ENCODE peak calls at places on chromosomes 2 and 18, in four cellular contexts. Z, M, H and E are unnamed samples.
A peak's percentile ranks its signal among the peaks of the same experiment; 100 is the strongest.

GRCh38 chr2:136008205-136008865 is 22.9 kb upstream of the DARS1 start:
- DNase-seq in Z (peak; percentile 33), M (peak; percentile 46), H (peak; percentile 75), E (no peak)

GRCh38 chr2:202541137-202541536 is 93.6 kb upstream of the FAM117B start:
- DNase-seq in Z (no peak), M (no peak), H (no peak), E (peak; percentile 4)

GRCh38 chr18:39205565-39205964 is 1640.0 kb upstream of the CELF4 start:
- DNase-seq in Z (no peak), M (no peak), H (no peak), E (no peak)

GRCh38 chr2:69209482-69209881 is 177.5 kb downstream of the GFPT1 start:
- DNase-seq in Z (no peak), M (no peak), H (no peak), E (no peak)

GRCh38 chr2:8592736-8593135 is 89.1 kb upstream of the ID2 start:
- DNase-seq in Z (no peak), M (no peak), H (no peak), E (peak; percentile 28)

GRCh38 chr2:191087311-191087710 is 63.5 kb downstream of the STAT4 start:
- DNase-seq in Z (no peak), M (no peak), H (no peak), E (no peak)

GRCh38 chr2:222833410-222833809 is 27.4 kb upstream of the ACSL3 start:
- DNase-seq in Z (no peak), M (no peak), H (no peak), E (no peak)

GRCh38 chr2:235106874-235107639 is 155.2 kb downstream of the SH3BP4 start:
- DNase-seq in Z (peak; percentile 63), M (peak; percentile 62), H (no peak), E (peak; percentile 75)

GRCh38 chr2:72954376-72955187 is 37.3 kb downstream of the EMX1 start:
- DNase-seq in Z (no peak), M (no peak), H (no peak), E (no peak)

GRCh38 chr2:176001281-176001902 is 675 bp downstream of the LNPK start:
- DNase-seq in Z (peak; percentile 24), M (peak; percentile 51), H (peak; percentile 61), E (peak; percentile 62)

GRCh38 chr2:9215680-9216079 is 9.1 kb downstream of the ASAP2 start:
- DNase-seq in Z (no peak), M (no peak), H (no peak), E (no peak)

GRCh38 chr18:65606551-65607130 is 144.2 kb upstream of the CDH7 start:
- DNase-seq in Z (no peak), M (no peak), H (no peak), E (no peak)

GRCh38 chr2:129329574-129329973 is 649.9 kb upstream of the RAB6C start:
- DNase-seq in Z (no peak), M (no peak), H (no peak), E (no peak)

GRCh38 chr2:28413152-28413895 is 20.7 kb downstream of the FOSL2 start:
- DNase-seq in Z (peak; percentile 48), M (peak; percentile 63), H (no peak), E (no peak)

GRCh38 chr2:103293266-103293583 is 531.4 kb downstream of the TMEM182 start:
- DNase-seq in Z (no peak), M (no peak), H (no peak), E (no peak)

GRCh38 chr2:103289101-103289725 is 527.4 kb downstream of the TMEM182 start:
- DNase-seq in Z (no peak), M (no peak), H (no peak), E (no peak)

DNA sequence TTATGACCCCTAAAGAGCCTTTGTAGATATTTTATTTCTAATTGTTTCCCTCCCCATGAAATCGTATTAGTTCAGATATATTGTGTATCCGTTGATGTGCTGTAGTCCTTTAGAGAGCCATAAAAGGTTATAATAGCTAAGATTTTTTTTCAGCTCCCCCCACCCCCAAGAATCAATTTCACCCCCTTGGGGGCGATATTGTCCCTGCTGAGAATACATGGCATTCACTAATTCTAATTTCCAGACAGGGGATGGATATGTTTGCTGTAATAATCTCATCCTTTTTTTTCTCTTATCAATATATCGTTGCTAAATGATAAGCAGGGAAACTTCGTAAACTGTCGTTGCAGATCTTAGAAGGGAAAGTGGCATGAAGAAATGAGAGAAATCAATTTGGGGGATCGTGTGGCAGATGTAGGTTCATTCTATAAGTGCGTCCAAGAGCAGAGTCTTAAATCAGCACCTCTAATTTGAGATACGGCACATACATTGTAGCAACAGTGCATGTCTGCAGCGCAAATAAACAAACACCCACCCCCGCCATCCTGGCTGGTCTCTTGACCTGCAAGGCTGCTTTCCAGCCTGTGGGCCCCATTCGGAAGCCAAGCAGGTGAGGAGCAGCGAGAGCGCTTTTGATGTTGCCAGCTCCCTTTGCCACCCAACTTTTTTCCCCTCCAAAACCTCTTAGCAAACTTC is 530.9 kb downstream of the TMEM182 start:
- DNase-seq in Z (no peak), M (no peak), H (no peak), E (no peak)
- H3K4me3 ChIP-seq in Z (no peak overlapping the region), M (no peak overlapping the region), H (no peak overlapping the region), E (no peak overlapping the region)

DNA sequence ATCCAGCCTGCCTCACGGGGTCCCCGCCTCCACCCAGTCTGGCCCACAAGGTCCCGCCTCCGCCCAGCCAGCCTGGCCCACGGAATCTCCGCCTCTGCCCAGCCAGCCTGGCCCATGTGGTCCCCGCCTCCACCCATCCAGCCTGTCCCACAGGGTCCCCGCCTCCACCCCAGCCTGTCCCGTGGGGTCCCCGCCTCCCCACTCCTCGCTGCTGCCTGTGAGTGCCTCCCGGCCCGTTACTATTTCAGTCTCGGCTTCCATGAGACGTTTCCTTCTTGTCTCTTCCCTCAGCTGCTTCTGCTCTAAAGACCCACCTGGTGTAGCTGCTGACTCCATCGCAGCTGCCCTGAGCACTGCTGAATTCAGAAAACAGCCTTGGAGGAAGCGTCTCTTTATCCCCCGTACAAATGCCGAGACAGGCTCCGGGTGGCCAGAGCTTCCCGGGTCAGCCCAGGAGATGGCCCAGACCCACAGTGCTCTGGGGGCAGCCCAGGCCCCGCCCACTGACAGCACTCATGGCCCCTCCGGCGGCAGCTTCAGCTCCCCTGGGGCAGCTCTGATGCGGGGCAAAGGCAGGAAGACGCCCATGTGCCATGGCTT is 69.8 kb downstream of the NFATC1 start:
- DNase-seq in Z (no peak), M (peak; percentile 43), H (no peak), E (no peak)
- H3K4me3 ChIP-seq in Z (peak overlapping the region; percentile 1), M (no peak overlapping the region), H (no peak overlapping the region), E (no peak overlapping the region)

DNA sequence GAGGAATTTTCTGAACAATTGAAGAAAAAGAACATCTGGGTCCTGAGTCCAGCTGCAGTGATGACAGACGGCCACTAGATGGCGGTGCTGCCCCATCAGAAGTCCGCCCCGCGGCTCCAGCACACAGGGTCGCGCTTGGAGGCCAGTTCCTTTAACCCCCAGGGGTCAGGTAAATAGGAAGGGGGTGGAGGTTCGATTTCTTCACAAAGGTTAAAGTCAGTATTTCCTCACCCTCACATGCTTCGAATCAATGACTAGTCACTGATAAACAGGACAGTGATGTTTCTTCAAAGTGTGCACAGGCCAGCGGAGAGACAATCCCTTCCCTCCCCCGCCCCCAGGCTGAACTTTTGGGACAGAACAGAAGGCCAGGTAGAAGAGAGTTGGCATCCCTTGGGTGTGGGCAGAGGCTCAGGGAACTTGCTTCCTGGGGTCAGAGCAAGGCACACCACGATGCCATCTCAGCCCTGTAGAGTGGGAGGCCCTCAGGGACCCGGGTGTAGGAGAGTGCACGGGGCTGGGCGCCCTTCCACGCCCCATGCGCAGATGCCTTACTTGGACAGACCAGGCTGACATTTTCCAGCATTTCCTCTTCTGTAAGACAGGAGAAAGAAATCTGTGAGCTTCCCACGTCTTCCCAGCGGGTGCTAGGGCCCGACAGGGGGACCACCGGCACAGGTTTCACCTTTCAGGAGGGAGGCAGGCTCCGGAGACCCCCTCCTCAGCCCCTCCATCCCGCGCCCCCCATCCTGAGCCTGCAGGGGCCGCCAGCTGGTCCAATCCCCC is 722 bp downstream of the APOB start:
- DNase-seq in Z (peak; percentile 71), M (peak; percentile 62), H (peak; percentile 68), E (peak; percentile 69)
- H3K4me3 ChIP-seq in Z (peak overlapping the region; percentile 56), M (no peak overlapping the region), H (no peak overlapping the region), E (peak overlapping the region; percentile 81)

GRCh38 chr2:96142217-96143113 is 2.8 kb downstream of the DUSP2 start:
- DNase-seq in Z (no peak), M (peak; percentile 33), H (peak; percentile 72), E (no peak)
- H3K4me3 ChIP-seq in Z (no peak overlapping the region), M (no peak overlapping the region), H (peak overlapping the region; percentile 91), E (no peak overlapping the region)

DNA sequence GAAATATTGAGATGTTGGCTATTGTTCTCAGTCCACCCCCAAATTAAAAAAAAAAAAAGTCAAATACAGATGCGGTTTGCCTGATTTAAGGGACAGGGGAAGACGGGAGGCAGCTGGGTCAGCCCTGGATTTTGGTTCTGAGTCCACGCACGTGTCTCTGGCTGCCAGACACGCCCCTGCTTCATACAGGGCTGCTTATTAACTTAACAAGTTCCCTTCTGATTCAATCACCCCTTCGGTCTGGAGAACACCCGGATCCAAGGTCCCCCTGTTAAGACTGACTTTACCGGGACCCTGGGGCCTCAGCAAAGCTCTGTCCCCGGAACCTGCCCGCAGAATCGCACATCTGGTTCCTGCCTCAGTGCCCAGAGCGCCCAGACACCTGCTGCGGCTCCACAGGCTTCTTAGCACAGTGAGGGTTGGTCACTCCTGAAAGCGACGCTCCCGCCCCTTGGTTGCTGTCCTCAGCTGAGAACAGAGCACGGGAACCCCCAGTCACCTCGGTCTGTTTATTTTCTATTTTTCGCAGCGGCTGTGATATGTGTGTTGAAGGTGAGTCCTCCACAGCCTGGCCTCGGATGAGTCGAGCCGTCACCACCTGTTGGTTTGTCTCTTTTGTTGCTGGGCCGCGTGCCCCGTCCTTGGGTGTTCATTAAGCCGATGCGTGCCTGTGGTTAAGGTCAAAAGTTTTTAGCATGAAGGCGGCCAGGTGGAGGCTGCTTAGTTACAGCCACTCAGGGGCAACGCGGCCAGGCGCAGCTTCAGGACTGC is 57.2 kb downstream of the RTP5 start:
- DNase-seq in Z (no peak), M (no peak), H (no peak), E (no peak)
- H3K4me3 ChIP-seq in Z (no peak overlapping the region), M (no peak overlapping the region), H (no peak overlapping the region), E (no peak overlapping the region)

GRCh38 chr18:9711361-9712129 is 3.4 kb downstream of the RAB31 start:
- DNase-seq in Z (no peak), M (no peak), H (no peak), E (no peak)

GRCh38 chr18:9712130-9712577 is 4.1 kb downstream of the RAB31 start:
- DNase-seq in Z (no peak), M (no peak), H (no peak), E (no peak)

GRCh38 chr18:9708057-9708881 is at the start of gene RAB31:
- DNase-seq in Z (peak; percentile 81), M (peak; percentile 74), H (no peak), E (peak; percentile 29)

GRCh38 chr18:9708882-9709877 is 1.1 kb downstream of the RAB31 start:
- DNase-seq in Z (peak; percentile 25), M (peak; percentile 26), H (no peak), E (no peak)

DNA sequence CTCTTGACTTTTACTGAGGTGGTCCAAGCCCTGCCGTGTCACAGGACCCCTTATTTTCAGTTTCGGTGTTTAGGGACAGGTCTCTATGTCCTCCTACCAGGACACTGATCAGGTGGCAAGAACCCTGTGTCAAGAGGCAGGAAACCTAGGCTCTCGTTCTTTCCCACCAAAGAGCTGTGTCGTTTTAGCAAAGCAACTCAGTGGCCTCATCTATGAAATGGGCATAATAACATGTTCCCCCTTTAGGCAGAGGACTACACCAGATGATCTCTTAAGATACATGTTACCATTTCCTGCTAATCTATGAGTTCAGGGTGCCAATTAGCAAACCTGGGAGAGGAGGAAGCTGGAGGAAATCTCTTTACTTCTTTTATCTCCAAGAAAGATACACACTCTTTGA is 1.9 kb downstream of the RAB31 start:
- DNase-seq in Z (no peak), M (no peak), H (no peak), E (no peak)
- H3K4me3 ChIP-seq in Z (peak overlapping the region; percentile 84), M (peak overlapping the region; percentile 78), H (no peak overlapping the region), E (no peak overlapping the region)